ENCODE peak calls at places on chromosome 21, in four cellular contexts. D is SJSA1, A is EL, L is substantia nigra. U is an unnamed sample.

GRCh38 chr21:19621837-19622496 is 1218.4 kb upstream of the TMPRSS15 start:
- DNase-seq in D (no peak), A (no peak), L (no peak), U (no peak)

GRCh38 chr21:27838585-27838984 is 871.7 kb upstream of the ADAMTS5 start:
- DNase-seq in D (no peak), A (no peak), L (no peak), U (no peak)

GRCh38 chr21:32136546-32136945 is 142.3 kb downstream of the MIS18A start:
- DNase-seq in D (no peak), A (peak), L (no peak), U (no peak)

GRCh38 chr21:42022906-42023305 is 12.7 kb upstream of the ZBTB21 start:
- DNase-seq in D (no peak), A (no peak), L (no peak), U (no peak)

GRCh38 chr21:42688841-42689371 is 35.5 kb downstream of the PDE9A start:
- DNase-seq in D (peak), A (no peak), L (no peak), U (no peak)

GRCh38 chr21:41536827-41537103 is 28.8 kb upstream of the TMPRSS2 start:
- DNase-seq in D (no peak), A (no peak), L (no peak), U (peak)

GRCh38 chr21:27423073-27423472 is 456.2 kb upstream of the ADAMTS5 start:
- DNase-seq in D (peak), A (peak), L (no peak), U (no peak)

GRCh38 chr21:46097826-46098286 is at the start of gene COL6A2:
- DNase-seq in D (peak), A (peak), L (no peak), U (peak)

GRCh38 chr21:34272321-34272720 is 91.5 kb upstream of the KCNE2 start:
- DNase-seq in D (no peak), A (no peak), L (no peak), U (no peak)

GRCh38 chr21:44925027-44925755 is 4.5 kb upstream of the ITGB2 start:
- DNase-seq in D (no peak), A (no peak), L (no peak), U (no peak)

GRCh38 chr21:40788635-40789034 is 58.3 kb downstream of the DSCAM start:
- DNase-seq in D (no peak), A (no peak), L (no peak), U (no peak)

GRCh38 chr21:18801468-18801867 is 397.9 kb upstream of the TMPRSS15 start:
- DNase-seq in D (no peak), A (no peak), L (no peak), U (no peak)

GRCh38 chr21:44872266-44872567 is 1.3 kb downstream of the PTTG1IP start:
- DNase-seq in D (no peak), A (no peak), L (no peak), U (no peak)

GRCh38 chr21:44423941-44424607 is 31.2 kb upstream of the LRRC3 start:
- DNase-seq in D (peak), A (no peak), L (no peak), U (no peak)

GRCh38 chr21:39976805-39977204 is 109.6 kb downstream of the PCP4 start:
- DNase-seq in D (no peak), A (no peak), L (no peak), U (no peak)

GRCh38 chr21:44850208-44850800 is 23.2 kb downstream of the PTTG1IP start:
- DNase-seq in D (no peak), A (no peak), L (no peak), U (no peak)

GRCh38 chr21:46110499-46111192 is 12.7 kb downstream of the COL6A2 start:
- DNase-seq in D (peak), A (no peak), L (no peak), U (peak)

GRCh38 chr21:42447732-42448131 is 44.0 kb downstream of the UBASH3A start:
- DNase-seq in D (no peak), A (no peak), L (no peak), U (no peak)

GRCh38 chr21:8998946-8999681 is 1522.3 kb upstream of the TPTE start:
- DNase-seq in D (no peak), A (no peak), L (no peak), U (no peak)

GRCh38 chr21:17250651-17251294 is 262.1 kb upstream of the CXADR start:
- DNase-seq in D (no peak), A (peak), L (no peak), U (no peak)

GRCh38 chr21:38075833-38076567 is 159.7 kb upstream of the KCNJ6 start:
- DNase-seq in D (no peak), A (peak), L (no peak), U (peak)

GRCh38 chr21:41650526-41651145 is 116.2 kb downstream of the RIPK4 start:
- DNase-seq in D (no peak), A (no peak), L (no peak), U (no peak)

GRCh38 chr21:45336535-45336810 is 48.8 kb upstream of the POFUT2 start:
- DNase-seq in D (no peak), A (no peak), L (no peak), U (no peak)

GRCh38 chr21:39086547-39086946 is 96.7 kb downstream of the PSMG1 start:
- DNase-seq in D (no peak), A (no peak), L (no peak), U (no peak)

GRCh38 chr21:38985423-38986378 is 180.0 kb downstream of the ETS2 start:
- DNase-seq in D (peak), A (peak), L (no peak), U (peak)

GRCh38 chr21:37005548-37006242 is 807 bp upstream of the RIPPLY3 start:
- DNase-seq in D (no peak), A (no peak), L (no peak), U (no peak)

GRCh38 chr21:46080171-46081021 is 17.5 kb upstream of the COL6A2 start:
- DNase-seq in D (peak), A (no peak), L (peak), U (no peak)

GRCh38 chr21:44880762-44881585 is 7.5 kb upstream of the PTTG1IP start:
- DNase-seq in D (peak), A (peak), L (no peak), U (no peak)

GRCh38 chr21:20459838-20460237 is 538.4 kb upstream of the NCAM2 start:
- DNase-seq in D (no peak), A (no peak), L (no peak), U (no peak)

GRCh38 chr21:26804895-26805609 is 40.2 kb downstream of the ADAMTS1 start:
- DNase-seq in D (no peak), A (peak), L (no peak), U (no peak)

GRCh38 chr21:44848821-44849521 is 24.5 kb downstream of the PTTG1IP start:
- DNase-seq in D (no peak), A (no peak), L (no peak), U (no peak)

GRCh38 chr21:16169102-16169511 is 439.3 kb downstream of the USP25 start:
- DNase-seq in D (no peak), A (peak), L (no peak), U (no peak)